ENCODE peak calls at places on chromosomes 4 and X, in five cellular contexts. T is body of pancreas, G is IMR-90, L is tibial nerve, I is GM12891. D is an unnamed sample.

GRCh38 chr4:10457255-10457801 is at the start of gene ZNF518B:
- DNase-seq in T (peak), G (peak), L (peak), I (peak), D (peak)

GRCh38 chrX:11667286-11667685 is 1.6 kb upstream of the ARHGAP6 start:
- DNase-seq in T (no peak), G (no peak), L (no peak), I (no peak), D (no peak)

GRCh38 chr4:65502151-65502691 is 168.1 kb downstream of the EPHA5 start:
- DNase-seq in T (no peak), G (peak), L (no peak), I (no peak), D (no peak)

GRCh38 chrX:121858867-121859647 is 811.6 kb downstream of the GLUD2 start:
- DNase-seq in T (no peak), G (no peak), L (no peak), I (no peak), D (no peak)

GRCh38 chr4:139919513-139919912 is 234.5 kb downstream of the MAML3 start:
- DNase-seq in T (peak), G (peak), L (no peak), I (no peak), D (no peak)

GRCh38 chr4:128635141-128635911 is 174.2 kb upstream of the JADE1 start:
- DNase-seq in T (peak), G (peak), L (no peak), I (no peak), D (no peak)

GRCh38 chr4:68176904-68177303 is 47.2 kb upstream of the TMPRSS11F start:
- DNase-seq in T (no peak), G (no peak), L (no peak), I (no peak), D (no peak)

GRCh38 chr4:10063544-10064300 is 42.4 kb upstream of the SLC2A9 start:
- DNase-seq in T (peak), G (peak), L (no peak), I (no peak), D (no peak)

GRCh38 chr4:137961051-137961438 is 281.1 kb downstream of the SLC7A11 start:
- DNase-seq in T (no peak), G (no peak), L (no peak), I (no peak), D (no peak)

GRCh38 chr4:5893013-5893580 is at the start of gene CRMP1:
- DNase-seq in T (peak), G (no peak), L (no peak), I (no peak), D (no peak)

GRCh38 chrX:138711399-138712347 is at the start of gene FGF13:
- DNase-seq in T (peak), G (no peak), L (no peak), I (no peak), D (peak)

GRCh38 chr4:22456291-22456690 is 59.6 kb downstream of the ADGRA3 start:
- DNase-seq in T (no peak), G (no peak), L (no peak), I (no peak), D (no peak)

GRCh38 chr4:74005528-74005927 is 7.1 kb upstream of the CXCL5 start:
- DNase-seq in T (no peak), G (no peak), L (no peak), I (no peak), D (no peak)

GRCh38 chr4:20433101-20433705 is 181.5 kb downstream of the SLIT2 start:
- DNase-seq in T (no peak), G (no peak), L (no peak), I (no peak), D (no peak)

GRCh38 chr4:23889814-23890269 is at the start of gene PPARGC1A:
- DNase-seq in T (peak), G (peak), L (peak), I (no peak), D (no peak)
- TF ChIP-seq POLR2A in T (peak), G (no peak), L (no peak), I (no peak), D (no peak)

DNA sequence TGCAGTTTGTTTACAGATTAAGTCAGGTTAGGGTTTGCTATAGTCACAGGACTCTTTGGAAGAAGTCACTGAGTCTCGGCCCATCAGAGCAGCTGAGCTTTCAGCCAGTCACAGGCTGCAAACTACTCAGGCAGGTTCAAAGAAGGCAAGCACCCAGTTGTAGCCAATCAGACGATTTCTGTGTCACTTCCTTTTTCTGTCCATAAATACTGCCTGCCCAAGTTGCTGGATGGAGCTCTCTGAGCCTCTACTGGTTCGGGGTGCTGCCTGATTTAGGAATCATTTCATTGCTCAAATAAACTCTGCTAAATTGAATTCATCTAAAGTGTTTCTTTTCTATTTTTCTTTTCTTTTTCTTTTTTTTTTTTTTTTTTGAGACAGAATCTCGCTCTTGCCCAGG is 7.3 kb upstream of the SH3BP2 start:
- DNase-seq in T (no peak), G (no peak), L (peak), I (no peak), D (no peak)
- TF ChIP-seq POLR2A in T (no peak), G (no peak), L (no peak), I (no peak), D (peak)

DNA sequence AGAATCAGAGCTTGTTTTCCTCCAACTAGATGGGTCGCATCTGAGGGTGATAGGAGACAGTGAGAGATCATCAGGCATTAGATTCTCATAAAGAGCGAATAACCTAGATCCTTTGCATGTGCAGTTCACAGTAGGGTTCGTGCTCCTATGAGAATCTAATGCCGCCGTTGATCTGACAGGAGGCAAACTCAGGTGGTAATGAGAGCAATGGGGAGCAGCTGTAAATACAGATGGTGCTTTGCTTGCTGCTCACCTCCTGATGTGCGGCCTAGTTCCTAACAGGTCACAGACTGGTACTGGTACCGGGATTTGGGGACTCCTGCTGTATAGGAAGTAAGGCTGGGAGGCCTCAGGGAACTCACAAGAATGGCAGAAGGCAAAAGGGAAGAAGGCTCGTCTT is 276.5 kb downstream of the FAT4 start:
- DNase-seq in T (no peak), G (no peak), L (no peak), I (no peak), D (no peak)
- TF ChIP-seq POLR2A in T (no peak), G (no peak), L (no peak), I (no peak), D (no peak)

DNA sequence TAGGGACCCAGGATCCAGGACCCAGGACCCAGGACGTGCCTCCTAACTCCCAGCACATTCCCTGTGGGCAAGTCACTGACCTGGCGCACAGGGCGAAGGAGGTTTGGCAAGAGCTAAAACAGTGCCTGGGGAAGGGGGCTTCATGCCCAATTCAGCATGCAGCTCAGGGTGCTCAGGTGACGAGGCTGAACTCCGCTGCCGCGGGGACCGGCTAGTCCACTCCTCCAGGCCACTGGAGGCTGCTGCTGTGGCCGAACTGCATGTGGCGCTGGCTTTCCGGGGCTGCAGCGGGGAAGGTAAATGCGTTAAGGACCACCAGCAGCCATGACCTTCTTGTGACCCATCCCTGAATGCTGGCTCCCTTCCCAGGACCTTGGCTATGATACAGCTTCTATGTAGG is 4.9 kb upstream of the PIM2 start:
- DNase-seq in T (no peak), G (no peak), L (no peak), I (no peak), D (no peak)
- TF ChIP-seq POLR2A in T (no peak), G (no peak), L (no peak), I (no peak), D (no peak)

DNA sequence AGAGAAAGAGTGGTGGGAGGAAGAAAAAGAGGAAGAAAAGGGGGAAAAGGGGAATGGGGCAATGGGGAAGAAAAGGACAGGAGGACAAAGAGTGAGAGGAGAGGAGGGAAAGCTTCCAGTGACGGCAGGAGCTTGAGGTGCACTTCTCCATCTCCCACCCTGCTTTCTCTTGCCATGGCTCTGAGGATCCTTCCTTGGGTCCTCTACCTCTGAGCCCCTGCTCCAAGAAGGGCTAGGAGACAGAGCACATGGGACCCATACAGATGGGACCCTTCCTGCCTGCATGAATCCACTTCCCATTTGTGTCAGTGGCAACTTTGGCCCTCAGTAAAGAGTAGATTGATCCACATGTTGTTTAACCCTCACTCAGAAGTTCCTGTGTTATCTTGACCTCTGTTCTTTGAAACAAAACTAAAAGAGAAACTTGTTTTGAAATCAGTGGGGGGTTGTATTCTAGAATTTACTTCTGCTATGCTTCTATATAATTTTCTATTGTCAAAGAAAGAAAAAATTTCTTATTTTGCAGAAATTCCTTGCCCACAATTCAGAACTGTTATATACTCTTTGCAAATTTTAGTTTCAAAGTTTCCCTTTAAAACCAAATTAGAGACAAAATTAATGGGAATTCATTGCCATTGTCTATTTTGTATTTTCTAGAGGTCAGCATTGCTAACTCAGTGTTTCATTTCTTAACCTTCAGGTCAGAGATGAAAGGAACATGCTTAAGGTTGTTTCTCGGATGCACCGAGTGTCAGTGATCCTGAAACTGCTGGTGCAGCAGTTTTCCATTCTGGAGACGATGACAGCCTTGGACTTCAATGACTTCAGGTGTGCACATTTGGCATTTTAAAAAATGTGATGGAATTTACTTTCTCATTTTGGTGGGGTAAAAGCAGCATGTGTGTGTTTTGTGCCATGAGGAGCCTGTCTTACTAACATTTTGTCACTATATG is 5.0 kb downstream of the TDO2 start:
- DNase-seq in T (no peak), G (no peak), L (no peak), I (no peak), D (no peak)
- TF ChIP-seq POLR2A in T (no peak), G (no peak), L (no peak), I (no peak), D (no peak)

D was measured in GM12892.